ENCODE peak calls at places on chromosomes 13 and 19, in eight cellular contexts. E is foreskin keratinocyte, C is hepatic stellate cell, I is breast epithelium, K is nephron progenitor cell, D is IMR-90, G is cardiac fibroblast, R is EH. Y is an unnamed sample.

GRCh38 chr13:27968316-27969072 is 621 bp downstream of the CDX2 start:
- DNase-seq in D (no peak), R (no peak), G (no peak), C (no peak), E (no peak), K (peak; percentile 67), I (no peak), Y (no peak)

GRCh38 chr13:99119686-99120085 is 81.0 kb upstream of the UBAC2 start:
- DNase-seq in R (no peak), D (no peak), K (no peak), G (no peak), C (no peak), I (no peak), E (peak; percentile 2), Y (no peak)

GRCh38 chr13:62556973-62557372 is 1141.3 kb upstream of the PCDH20 start:
- DNase-seq in C (no peak), K (no peak), R (no peak), D (peak; percentile 8), I (no peak), E (peak; percentile 30), G (no peak), Y (no peak)

GRCh38 chr19:7386308-7386707 is 37.6 kb downstream of the ARHGEF18 start:
- DNase-seq in I (no peak), R (peak; percentile 17), E (no peak), C (no peak), D (no peak), K (no peak), G (no peak), Y (no peak)

GRCh38 chr13:113634279-113635047 is 23.5 kb downstream of the ATP4B start:
- DNase-seq in K (no peak), D (no peak), R (no peak), C (no peak), G (no peak), I (no peak), E (no peak), Y (no peak)

GRCh38 chr19:5805465-5806132 is 732 bp downstream of the NRTN start:
- DNase-seq in K (peak; percentile 95), E (peak; percentile 13), R (peak; percentile 57), D (peak; percentile 24), C (peak; percentile 81), I (peak; percentile 73), G (peak; percentile 41), Y (peak; percentile 92)

GRCh38 chr19:12785431-12786011 is 5.8 kb upstream of the JUNB start:
- DNase-seq in R (no peak), G (no peak), E (peak; percentile 25), C (no peak), D (no peak), K (no peak), I (no peak), Y (no peak)

GRCh38 chr19:54893406-54893805 is 12.5 kb upstream of the NCR1 start:
- DNase-seq in K (no peak), C (no peak), R (no peak), I (no peak), E (no peak), D (no peak), G (no peak), Y (no peak)

GRCh38 chr13:43782686-43783085 is 4.1 kb downstream of the ENOX1 start:
- DNase-seq in C (no peak), D (no peak), I (no peak), K (no peak), E (peak; percentile 40), R (no peak), G (no peak), Y (no peak)

GRCh38 chr19:3278294-3278693 is 53.8 kb downstream of the CELF5 start:
- DNase-seq in D (no peak), I (no peak), G (no peak), E (no peak), R (no peak), C (no peak), K (no peak), Y (no peak)

GRCh38 chr13:80690208-80690607 is 349.3 kb upstream of the SPRY2 start:
- DNase-seq in C (no peak), E (no peak), R (no peak), G (no peak), K (no peak), D (no peak), I (no peak), Y (no peak)

Y was measured in endothelial cell.